ENCODE peak calls at places on chromosomes 4 and X, in eight cellular contexts. One of them, this sample, is unnamed.

GRCh38 chr4:88771883-88772450 is 74.3 kb upstream of the NAP1L5 start:
- DNase-seq in OCI-LY7: no peak
- DNase-seq in activated T-helper 9 cell treated with anti-CD3 and anti-CD28 coated beads, Interleukin-2, amount 50 U/mL, for 16 hours: no peak
- DNase-seq in astrocyte of the hippocampus: no peak
- DNase-seq in ascending aorta: no peak
- DNase-seq in AG04450: no peak
- DNase-seq in cardiac muscle cell: no peak
- DNase-seq in RWPE1: no peak
- DNase-seq in this sample: no peak

GRCh38 chrX:150880808-150881165 is 17.7 kb downstream of the CD99L2 start:
- DNase-seq in OCI-LY7: no peak
- DNase-seq in activated T-helper 9 cell treated with anti-CD3 and anti-CD28 coated beads, Interleukin-2, amount 50 U/mL, for 16 hours: no peak
- DNase-seq in astrocyte of the hippocampus: no peak
- DNase-seq in ascending aorta: no peak
- DNase-seq in AG04450: no peak
- DNase-seq in cardiac muscle cell: no peak
- DNase-seq in RWPE1: no peak
- DNase-seq in this sample: no peak

GRCh38 chr4:27154706-27155105 is 294.1 kb downstream of the STIM2 start:
- DNase-seq in OCI-LY7: no peak
- DNase-seq in activated T-helper 9 cell treated with anti-CD3 and anti-CD28 coated beads, Interleukin-2, amount 50 U/mL, for 16 hours: no peak
- DNase-seq in astrocyte of the hippocampus: peak
- DNase-seq in ascending aorta: no peak
- DNase-seq in AG04450: no peak
- DNase-seq in cardiac muscle cell: peak
- DNase-seq in RWPE1: peak
- DNase-seq in this sample: no peak

GRCh38 chrX:118627084-118627758 is 100.2 kb upstream of the IL13RA1 start:
- DNase-seq in OCI-LY7: peak
- DNase-seq in activated T-helper 9 cell treated with anti-CD3 and anti-CD28 coated beads, Interleukin-2, amount 50 U/mL, for 16 hours: no peak
- DNase-seq in astrocyte of the hippocampus: no peak
- DNase-seq in ascending aorta: no peak
- DNase-seq in AG04450: no peak
- DNase-seq in cardiac muscle cell: no peak
- DNase-seq in RWPE1: peak
- DNase-seq in this sample: no peak

GRCh38 chrX:124346064-124346876 is at the start of gene SH2D1A:
- DNase-seq in OCI-LY7: peak
- DNase-seq in activated T-helper 9 cell treated with anti-CD3 and anti-CD28 coated beads, Interleukin-2, amount 50 U/mL, for 16 hours: no peak
- DNase-seq in astrocyte of the hippocampus: no peak
- DNase-seq in ascending aorta: no peak
- DNase-seq in AG04450: no peak
- DNase-seq in cardiac muscle cell: no peak
- DNase-seq in RWPE1: no peak
- DNase-seq in this sample: no peak

GRCh38 chrX:24153175-24153795 is 3.8 kb downstream of the ZFX start:
- DNase-seq in OCI-LY7: peak
- DNase-seq in activated T-helper 9 cell treated with anti-CD3 and anti-CD28 coated beads, Interleukin-2, amount 50 U/mL, for 16 hours: no peak
- DNase-seq in astrocyte of the hippocampus: no peak
- DNase-seq in ascending aorta: no peak
- DNase-seq in AG04450: no peak
- DNase-seq in cardiac muscle cell: peak
- DNase-seq in RWPE1: peak
- DNase-seq in this sample: no peak

GRCh38 chr4:113996599-113997177 is 17.2 kb upstream of the ARSJ start:
- DNase-seq in OCI-LY7: no peak
- DNase-seq in activated T-helper 9 cell treated with anti-CD3 and anti-CD28 coated beads, Interleukin-2, amount 50 U/mL, for 16 hours: no peak
- DNase-seq in astrocyte of the hippocampus: no peak
- DNase-seq in ascending aorta: no peak
- DNase-seq in AG04450: no peak
- DNase-seq in cardiac muscle cell: no peak
- DNase-seq in RWPE1: no peak
- DNase-seq in this sample: no peak

GRCh38 chr4:152115794-152116193 is 355.0 kb upstream of the GATB start:
- DNase-seq in OCI-LY7: no peak
- DNase-seq in activated T-helper 9 cell treated with anti-CD3 and anti-CD28 coated beads, Interleukin-2, amount 50 U/mL, for 16 hours: no peak
- DNase-seq in astrocyte of the hippocampus: no peak
- DNase-seq in ascending aorta: peak
- DNase-seq in AG04450: no peak
- DNase-seq in cardiac muscle cell: peak
- DNase-seq in RWPE1: no peak
- DNase-seq in this sample: no peak

GRCh38 chr4:166735553-166735952 is 498.7 kb downstream of the SPOCK3 start:
- DNase-seq in OCI-LY7: no peak
- DNase-seq in activated T-helper 9 cell treated with anti-CD3 and anti-CD28 coated beads, Interleukin-2, amount 50 U/mL, for 16 hours: no peak
- DNase-seq in astrocyte of the hippocampus: no peak
- DNase-seq in ascending aorta: no peak
- DNase-seq in AG04450: no peak
- DNase-seq in cardiac muscle cell: no peak
- DNase-seq in RWPE1: no peak
- DNase-seq in this sample: no peak

GRCh38 chrX:39242187-39242586 is 440.9 kb downstream of the MID1IP1 start:
- DNase-seq in OCI-LY7: peak
- DNase-seq in activated T-helper 9 cell treated with anti-CD3 and anti-CD28 coated beads, Interleukin-2, amount 50 U/mL, for 16 hours: no peak
- DNase-seq in astrocyte of the hippocampus: peak
- DNase-seq in ascending aorta: no peak
- DNase-seq in AG04450: no peak
- DNase-seq in cardiac muscle cell: peak
- DNase-seq in RWPE1: peak
- DNase-seq in this sample: no peak

GRCh38 chr4:128461300-128462103 is 173.9 kb upstream of the PGRMC2 start:
- DNase-seq in OCI-LY7: no peak
- DNase-seq in activated T-helper 9 cell treated with anti-CD3 and anti-CD28 coated beads, Interleukin-2, amount 50 U/mL, for 16 hours: no peak
- DNase-seq in astrocyte of the hippocampus: peak
- DNase-seq in ascending aorta: no peak
- DNase-seq in AG04450: peak
- DNase-seq in cardiac muscle cell: peak
- DNase-seq in RWPE1: no peak
- DNase-seq in this sample: no peak

GRCh38 chrX:10011261-10011931 is 44.2 kb downstream of the CLDN34 start:
- DNase-seq in OCI-LY7: no peak
- DNase-seq in activated T-helper 9 cell treated with anti-CD3 and anti-CD28 coated beads, Interleukin-2, amount 50 U/mL, for 16 hours: no peak
- DNase-seq in astrocyte of the hippocampus: peak
- DNase-seq in ascending aorta: no peak
- DNase-seq in AG04450: no peak
- DNase-seq in cardiac muscle cell: peak
- DNase-seq in RWPE1: no peak
- DNase-seq in this sample: no peak

GRCh38 chr4:102483120-102483519 is 18.0 kb upstream of the NFKB1 start:
- DNase-seq in OCI-LY7: no peak
- DNase-seq in activated T-helper 9 cell treated with anti-CD3 and anti-CD28 coated beads, Interleukin-2, amount 50 U/mL, for 16 hours: no peak
- DNase-seq in astrocyte of the hippocampus: no peak
- DNase-seq in ascending aorta: no peak
- DNase-seq in AG04450: no peak
- DNase-seq in cardiac muscle cell: no peak
- DNase-seq in RWPE1: no peak
- DNase-seq in this sample: no peak

GRCh38 chr4:14877246-14878220 is 124.7 kb upstream of the CPEB2 start:
- DNase-seq in OCI-LY7: peak
- DNase-seq in activated T-helper 9 cell treated with anti-CD3 and anti-CD28 coated beads, Interleukin-2, amount 50 U/mL, for 16 hours: no peak
- DNase-seq in astrocyte of the hippocampus: peak
- DNase-seq in ascending aorta: no peak
- DNase-seq in AG04450: no peak
- DNase-seq in cardiac muscle cell: peak
- DNase-seq in RWPE1: no peak
- DNase-seq in this sample: no peak

GRCh38 chrX:134846042-134846441 is 144.7 kb upstream of the SMIM10 start:
- DNase-seq in OCI-LY7: no peak
- DNase-seq in activated T-helper 9 cell treated with anti-CD3 and anti-CD28 coated beads, Interleukin-2, amount 50 U/mL, for 16 hours: no peak
- DNase-seq in astrocyte of the hippocampus: no peak
- DNase-seq in ascending aorta: no peak
- DNase-seq in AG04450: no peak
- DNase-seq in cardiac muscle cell: no peak
- DNase-seq in RWPE1: no peak
- DNase-seq in this sample: no peak

GRCh38 chr4:15349426-15349825 is 78.4 kb upstream of the C1QTNF7 start:
- DNase-seq in OCI-LY7: no peak
- DNase-seq in activated T-helper 9 cell treated with anti-CD3 and anti-CD28 coated beads, Interleukin-2, amount 50 U/mL, for 16 hours: no peak
- DNase-seq in astrocyte of the hippocampus: no peak
- DNase-seq in ascending aorta: no peak
- DNase-seq in AG04450: no peak
- DNase-seq in cardiac muscle cell: peak
- DNase-seq in RWPE1: no peak
- DNase-seq in this sample: no peak

GRCh38 chr4:145865274-145865941 is 73.2 kb downstream of the ZNF827 start:
- DNase-seq in OCI-LY7: no peak
- DNase-seq in activated T-helper 9 cell treated with anti-CD3 and anti-CD28 coated beads, Interleukin-2, amount 50 U/mL, for 16 hours: no peak
- DNase-seq in astrocyte of the hippocampus: no peak
- DNase-seq in ascending aorta: no peak
- DNase-seq in AG04450: no peak
- DNase-seq in cardiac muscle cell: no peak
- DNase-seq in RWPE1: no peak
- DNase-seq in this sample: no peak

GRCh38 chrX:7019555-7019954 is 128.0 kb upstream of the STS start:
- DNase-seq in OCI-LY7: no peak
- DNase-seq in activated T-helper 9 cell treated with anti-CD3 and anti-CD28 coated beads, Interleukin-2, amount 50 U/mL, for 16 hours: no peak
- DNase-seq in astrocyte of the hippocampus: no peak
- DNase-seq in ascending aorta: no peak
- DNase-seq in AG04450: no peak
- DNase-seq in cardiac muscle cell: no peak
- DNase-seq in RWPE1: no peak
- DNase-seq in this sample: no peak

GRCh38 chr4:85607624-85608023 is 132.7 kb downstream of the ARHGAP24 start:
- DNase-seq in OCI-LY7: peak
- DNase-seq in activated T-helper 9 cell treated with anti-CD3 and anti-CD28 coated beads, Interleukin-2, amount 50 U/mL, for 16 hours: no peak
- DNase-seq in astrocyte of the hippocampus: no peak
- DNase-seq in ascending aorta: no peak
- DNase-seq in AG04450: no peak
- DNase-seq in cardiac muscle cell: no peak
- DNase-seq in RWPE1: no peak
- DNase-seq in this sample: no peak

GRCh38 chr4:48799157-48799556 is 19.1 kb upstream of the FRYL start:
- DNase-seq in OCI-LY7: no peak
- DNase-seq in activated T-helper 9 cell treated with anti-CD3 and anti-CD28 coated beads, Interleukin-2, amount 50 U/mL, for 16 hours: no peak
- DNase-seq in astrocyte of the hippocampus: no peak
- DNase-seq in ascending aorta: no peak
- DNase-seq in AG04450: no peak
- DNase-seq in cardiac muscle cell: no peak
- DNase-seq in RWPE1: no peak
- DNase-seq in this sample: no peak

GRCh38 chrX:129654652-129655546 is at the start of gene APLN:
- DNase-seq in OCI-LY7: no peak
- DNase-seq in activated T-helper 9 cell treated with anti-CD3 and anti-CD28 coated beads, Interleukin-2, amount 50 U/mL, for 16 hours: no peak
- DNase-seq in astrocyte of the hippocampus: peak
- DNase-seq in ascending aorta: peak
- DNase-seq in AG04450: no peak
- DNase-seq in cardiac muscle cell: peak
- DNase-seq in RWPE1: no peak
- DNase-seq in this sample: no peak

GRCh38 chr4:2623442-2623841 is 87.0 kb downstream of the FAM193A start:
- DNase-seq in OCI-LY7: no peak
- DNase-seq in activated T-helper 9 cell treated with anti-CD3 and anti-CD28 coated beads, Interleukin-2, amount 50 U/mL, for 16 hours: no peak
- DNase-seq in astrocyte of the hippocampus: no peak
- DNase-seq in ascending aorta: no peak
- DNase-seq in AG04450: no peak
- DNase-seq in cardiac muscle cell: no peak
- DNase-seq in RWPE1: no peak
- DNase-seq in this sample: no peak

GRCh38 chr4:88138561-88138960 is 19.9 kb downstream of the ABCG2 start:
- DNase-seq in OCI-LY7: no peak
- DNase-seq in activated T-helper 9 cell treated with anti-CD3 and anti-CD28 coated beads, Interleukin-2, amount 50 U/mL, for 16 hours: no peak
- DNase-seq in astrocyte of the hippocampus: peak
- DNase-seq in ascending aorta: no peak
- DNase-seq in AG04450: peak
- DNase-seq in cardiac muscle cell: peak
- DNase-seq in RWPE1: peak
- DNase-seq in this sample: no peak

GRCh38 chrX:96183843-96184242 is 500.8 kb upstream of the DIAPH2 start:
- DNase-seq in OCI-LY7: no peak
- DNase-seq in activated T-helper 9 cell treated with anti-CD3 and anti-CD28 coated beads, Interleukin-2, amount 50 U/mL, for 16 hours: no peak
- DNase-seq in astrocyte of the hippocampus: no peak
- DNase-seq in ascending aorta: no peak
- DNase-seq in AG04450: no peak
- DNase-seq in cardiac muscle cell: peak
- DNase-seq in RWPE1: no peak
- DNase-seq in this sample: no peak

GRCh38 chrX:22577181-22577580 is 304.5 kb downstream of the CBLL2 start:
- DNase-seq in OCI-LY7: no peak
- DNase-seq in activated T-helper 9 cell treated with anti-CD3 and anti-CD28 coated beads, Interleukin-2, amount 50 U/mL, for 16 hours: no peak
- DNase-seq in astrocyte of the hippocampus: peak
- DNase-seq in ascending aorta: no peak
- DNase-seq in AG04450: peak
- DNase-seq in cardiac muscle cell: no peak
- DNase-seq in RWPE1: peak
- DNase-seq in this sample: no peak

GRCh38 chr4:5979981-5980380 is 38.2 kb downstream of the C4orf50 start:
- DNase-seq in OCI-LY7: no peak
- DNase-seq in activated T-helper 9 cell treated with anti-CD3 and anti-CD28 coated beads, Interleukin-2, amount 50 U/mL, for 16 hours: no peak
- DNase-seq in astrocyte of the hippocampus: peak
- DNase-seq in ascending aorta: peak
- DNase-seq in AG04450: no peak
- DNase-seq in cardiac muscle cell: no peak
- DNase-seq in RWPE1: peak
- DNase-seq in this sample: no peak

GRCh38 chr4:134200811-134201215 is 776 bp downstream of the PABPC4L start:
- DNase-seq in OCI-LY7: no peak
- DNase-seq in activated T-helper 9 cell treated with anti-CD3 and anti-CD28 coated beads, Interleukin-2, amount 50 U/mL, for 16 hours: no peak
- DNase-seq in astrocyte of the hippocampus: no peak
- DNase-seq in ascending aorta: peak
- DNase-seq in AG04450: no peak
- DNase-seq in cardiac muscle cell: peak
- DNase-seq in RWPE1: no peak
- DNase-seq in this sample: no peak

GRCh38 chr4:144421056-144421455 is 224.9 kb upstream of the HHIP start:
- DNase-seq in OCI-LY7: no peak
- DNase-seq in activated T-helper 9 cell treated with anti-CD3 and anti-CD28 coated beads, Interleukin-2, amount 50 U/mL, for 16 hours: no peak
- DNase-seq in astrocyte of the hippocampus: no peak
- DNase-seq in ascending aorta: no peak
- DNase-seq in AG04450: no peak
- DNase-seq in cardiac muscle cell: no peak
- DNase-seq in RWPE1: no peak
- DNase-seq in this sample: no peak

GRCh38 chr4:153988446-153988845 is 199.6 kb upstream of the SFRP2 start:
- DNase-seq in OCI-LY7: no peak
- DNase-seq in activated T-helper 9 cell treated with anti-CD3 and anti-CD28 coated beads, Interleukin-2, amount 50 U/mL, for 16 hours: no peak
- DNase-seq in astrocyte of the hippocampus: peak
- DNase-seq in ascending aorta: no peak
- DNase-seq in AG04450: no peak
- DNase-seq in cardiac muscle cell: no peak
- DNase-seq in RWPE1: no peak
- DNase-seq in this sample: no peak

GRCh38 chr4:53019485-53020382 is 157.6 kb downstream of the RASL11B start:
- DNase-seq in OCI-LY7: no peak
- DNase-seq in activated T-helper 9 cell treated with anti-CD3 and anti-CD28 coated beads, Interleukin-2, amount 50 U/mL, for 16 hours: no peak
- DNase-seq in astrocyte of the hippocampus: peak
- DNase-seq in ascending aorta: no peak
- DNase-seq in AG04450: no peak
- DNase-seq in cardiac muscle cell: peak
- DNase-seq in RWPE1: peak
- DNase-seq in this sample: no peak

GRCh38 chrX:68914337-68914989 is 85.6 kb downstream of the EFNB1 start:
- DNase-seq in OCI-LY7: no peak
- DNase-seq in activated T-helper 9 cell treated with anti-CD3 and anti-CD28 coated beads, Interleukin-2, amount 50 U/mL, for 16 hours: no peak
- DNase-seq in astrocyte of the hippocampus: no peak
- DNase-seq in ascending aorta: no peak
- DNase-seq in AG04450: no peak
- DNase-seq in cardiac muscle cell: no peak
- DNase-seq in RWPE1: no peak
- DNase-seq in this sample: no peak

GRCh38 chrX:40878821-40879571 is 143.7 kb upstream of the MED14 start:
- DNase-seq in OCI-LY7: no peak
- DNase-seq in activated T-helper 9 cell treated with anti-CD3 and anti-CD28 coated beads, Interleukin-2, amount 50 U/mL, for 16 hours: no peak
- DNase-seq in astrocyte of the hippocampus: peak
- DNase-seq in ascending aorta: no peak
- DNase-seq in AG04450: no peak
- DNase-seq in cardiac muscle cell: no peak
- DNase-seq in RWPE1: no peak
- DNase-seq in this sample: no peak

This sample was measured in CD4-positive, alpha-beta T cell.